ENCODE peak calls at places on chromosomes 6 and 20, in eight cellular contexts. Z, F, E, A, U, V, M and X are unnamed samples.

GRCh38 chr20:20363449-20364015 is 4.4 kb upstream of the INSM1 start:
- DNase-seq in M (no peak), U (no peak), A (peak), F (peak), V (no peak), Z (no peak), E (no peak), X (no peak)

GRCh38 chr6:135215563-135215962 is 34.5 kb downstream of the MYB start:
- DNase-seq in E (no peak), Z (no peak), U (no peak), F (no peak), A (no peak), M (no peak), V (no peak), X (no peak)

GRCh38 chr6:113529191-113529590 is 328.0 kb upstream of the MARCKS start:
- DNase-seq in F (no peak), V (no peak), A (no peak), M (no peak), E (no peak), U (no peak), Z (peak), X (peak)

GRCh38 chr20:62736026-62736406 is 27.4 kb downstream of the NTSR1 start:
- DNase-seq in V (no peak), M (no peak), Z (no peak), F (no peak), E (no peak), A (no peak), U (no peak), X (no peak)

GRCh38 chr20:58868795-58869194 is 16.3 kb downstream of the GNAS start:
- DNase-seq in Z (no peak), V (no peak), F (no peak), E (no peak), M (peak), A (no peak), U (no peak), X (peak)

GRCh38 chr20:3082306-3082951 is 2.1 kb downstream of the AVP start:
- DNase-seq in F (no peak), E (no peak), A (peak), U (no peak), V (no peak), M (no peak), Z (no peak), X (no peak)

GRCh38 chr6:25257686-25258348 is 21.4 kb upstream of the CARMIL1 start:
- DNase-seq in A (no peak), E (no peak), V (no peak), M (no peak), Z (no peak), U (no peak), F (no peak), X (no peak)

GRCh38 chr6:50815436-50816114 is 3.1 kb upstream of the TFAP2B start:
- DNase-seq in V (no peak), M (no peak), Z (peak), F (no peak), E (no peak), A (no peak), U (no peak), X (peak)

GRCh38 chr6:14035448-14035847 is 82.1 kb upstream of the CD83 start:
- DNase-seq in U (peak), Z (peak), A (peak), E (no peak), V (no peak), F (no peak), M (no peak), X (peak)

GRCh38 chr6:53327017-53327395 is 21.7 kb downstream of the ELOVL5 start:
- DNase-seq in U (no peak), F (no peak), V (no peak), E (no peak), M (no peak), A (no peak), Z (no peak), X (no peak)

GRCh38 chr6:150981095-150981494 is 115.6 kb downstream of the MTHFD1L start:
- DNase-seq in A (no peak), E (no peak), Z (no peak), V (no peak), F (no peak), U (no peak), M (no peak), X (no peak)

GRCh38 chr6:125957845-125958244 is 1.3 kb downstream of the HINT3 start:
- DNase-seq in M (no peak), V (peak), A (no peak), U (no peak), E (no peak), F (no peak), Z (peak), X (peak)

GRCh38 chr6:170313716-170314295 is 7.2 kb downstream of the FAM120B start:
- DNase-seq in V (no peak), F (no peak), E (no peak), M (no peak), A (no peak), Z (no peak), U (no peak), X (no peak)

GRCh38 chr6:105318660-105319059 is 84.2 kb downstream of the PREP start:
- DNase-seq in U (no peak), M (no peak), Z (peak), F (no peak), A (no peak), E (no peak), V (no peak), X (peak)

GRCh38 chr6:159633196-159633595 is 59.8 kb downstream of the SOD2 start:
- DNase-seq in V (no peak), A (peak), E (no peak), U (no peak), Z (peak), M (no peak), F (peak), X (peak)

GRCh38 chr20:51811040-51811351 is 8.7 kb upstream of the SALL4 start:
- DNase-seq in A (no peak), Z (peak), U (no peak), M (no peak), E (no peak), V (no peak), F (no peak), X (peak)

GRCh38 chr6:35024601-35025054 is 116.5 kb downstream of the TCP11 start:
- DNase-seq in V (no peak), A (peak), E (peak), F (no peak), M (no peak), U (peak), Z (peak), X (peak)

GRCh38 chr6:156347251-156348049 is 429.7 kb upstream of the ARID1B start:
- DNase-seq in U (no peak), Z (no peak), A (no peak), E (no peak), M (no peak), F (no peak), V (peak), X (no peak)

GRCh38 chr6:41445268-41445667 is 100.9 kb upstream of the FOXP4 start:
- DNase-seq in M (no peak), F (no peak), U (no peak), A (no peak), V (no peak), E (no peak), Z (no peak), X (no peak)

GRCh38 chr20:39036011-39036410 is 73.9 kb downstream of the DHX35 start:
- DNase-seq in F (no peak), U (no peak), Z (no peak), M (no peak), V (no peak), A (no peak), E (no peak), X (no peak)

GRCh38 chr6:113299526-113299925 is 557.6 kb upstream of the MARCKS start:
- DNase-seq in Z (peak), U (no peak), M (no peak), E (no peak), A (no peak), V (no peak), F (no peak), X (no peak)

GRCh38 chr6:10382728-10383127 is 32.1 kb downstream of the TFAP2A start:
- DNase-seq in F (no peak), V (no peak), A (no peak), Z (no peak), M (no peak), E (no peak), U (no peak), X (no peak)

GRCh38 chr6:52046456-52046855 is 41.0 kb downstream of the PKHD1 start:
- DNase-seq in F (no peak), U (no peak), M (no peak), A (no peak), E (no peak), V (no peak), Z (no peak), X (no peak)

GRCh38 chr20:19765266-19765665 is 7.2 kb downstream of the RIN2 start:
- DNase-seq in F (no peak), E (no peak), U (no peak), Z (no peak), M (no peak), A (no peak), V (no peak), X (no peak)

GRCh38 chr20:63187338-63188158 is 28.4 kb downstream of the YTHDF1 start:
- DNase-seq in F (no peak), Z (no peak), V (no peak), U (no peak), A (no peak), M (no peak), E (no peak), X (no peak)

GRCh38 chr6:11381801-11382513 is 149.5 kb upstream of the NEDD9 start:
- DNase-seq in U (peak), A (no peak), M (no peak), V (peak), Z (no peak), F (no peak), E (no peak), X (no peak)

GRCh38 chr20:37879843-37880242 is 23.1 kb upstream of the VSTM2L start:
- DNase-seq in V (no peak), A (no peak), Z (no peak), E (no peak), M (no peak), F (no peak), U (no peak), X (no peak)

GRCh38 chr6:72616406-72617015 is 5.4 kb upstream of the KCNQ5 start:
- DNase-seq in E (no peak), Z (peak), A (peak), M (no peak), V (no peak), U (no peak), F (no peak), X (no peak)

DNA sequence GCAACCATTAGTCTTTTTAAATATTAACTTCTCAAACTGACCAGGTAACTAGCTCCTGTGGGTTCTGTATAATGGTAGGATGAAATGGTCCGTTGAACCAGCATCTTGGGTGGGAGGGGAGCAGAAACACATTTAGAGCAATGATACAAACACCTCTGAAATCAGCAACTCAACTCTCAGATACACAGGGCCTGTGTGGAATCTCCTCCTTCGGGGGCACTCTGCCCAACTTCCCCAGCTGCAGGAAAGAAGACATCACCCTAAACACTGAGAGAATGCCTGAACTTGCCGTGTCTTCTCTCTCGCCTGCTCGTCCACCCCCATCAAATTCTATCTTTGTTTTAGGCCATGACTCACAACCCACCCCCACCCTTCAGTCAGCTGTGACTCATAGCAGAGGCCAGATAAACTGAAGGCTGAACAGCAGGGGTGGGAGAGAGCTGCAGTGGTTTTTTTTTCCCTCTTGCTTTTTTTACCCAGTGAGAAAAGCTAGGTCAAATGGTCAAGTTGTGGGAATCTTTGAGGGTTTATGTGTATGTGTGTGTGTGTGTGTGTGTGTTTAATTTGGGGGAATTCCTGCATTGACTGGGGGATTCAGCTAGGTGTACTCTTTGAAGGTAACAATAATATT is 593.4 kb upstream of the JAG1 start:
- DNase-seq in F (no peak), E (peak), U (peak), A (peak), M (peak), V (peak), Z (peak), X (peak)
- H3K27ac ChIP-seq in F (no peak), E (no peak), U (no peak), A (peak), M (no peak), V (peak), Z (peak), X (peak)

GRCh38 chr6:8670792-8671191 is 235.4 kb upstream of the SLC35B3 start:
- DNase-seq in A (no peak), U (no peak), F (no peak), Z (no peak), V (no peak), E (no peak), M (no peak), X (no peak)
- TF ChIP-seq CTCF in A (no peak), U (no peak), F (no peak), Z (no peak), V (no peak), E (no peak), M (no peak), X (no peak)

DNA sequence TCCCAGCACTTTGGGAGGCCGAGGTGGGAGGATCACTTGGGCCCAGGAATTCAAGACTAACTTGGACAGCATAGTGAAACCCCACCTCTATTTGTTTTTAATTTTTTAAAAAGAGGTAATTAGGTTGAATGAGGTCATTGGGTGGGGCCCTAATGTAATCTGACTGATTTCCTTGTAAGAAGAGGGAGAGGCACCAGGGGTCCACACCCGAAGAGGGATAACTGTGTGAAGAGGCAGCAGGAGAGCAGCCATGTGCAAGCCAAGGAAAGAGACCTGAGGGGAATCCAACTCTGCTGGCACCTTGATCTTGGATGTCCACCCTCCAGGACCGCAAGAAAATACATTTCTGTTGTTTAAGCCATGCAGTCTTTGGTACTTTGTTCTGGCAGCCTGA is 63.4 kb downstream of the QRSL1 start:
- DNase-seq in Z (no peak), V (no peak), M (no peak), F (no peak), A (no peak), U (no peak), E (no peak), X (no peak)
- H3K27ac ChIP-seq in Z (peak), V (no peak), M (no peak), F (peak), A (no peak), U (no peak), E (no peak), X (no peak)

GRCh38 chr6:31711233-31711632 is 3.9 kb upstream of the LY6G6D start:
- DNase-seq in U (no peak), V (no peak), A (no peak), F (no peak), Z (peak), M (no peak), E (no peak), X (peak)

GRCh38 chr6:31710490-31711219 is 4.0 kb downstream of the LY6G6F start:
- DNase-seq in A (no peak), Z (no peak), U (no peak), E (no peak), M (no peak), V (no peak), F (no peak), X (no peak)

GRCh38 chr6:31713465-31713864 is 1.7 kb upstream of the LY6G6D start:
- DNase-seq in F (no peak), U (no peak), M (no peak), E (no peak), A (no peak), V (no peak), Z (no peak), X (no peak)

GRCh38 chr6:31713991-31714684 is 1.0 kb upstream of the LY6G6D start:
- DNase-seq in U (no peak), A (no peak), Z (no peak), M (no peak), F (no peak), E (no peak), V (no peak), X (no peak)

DNA sequence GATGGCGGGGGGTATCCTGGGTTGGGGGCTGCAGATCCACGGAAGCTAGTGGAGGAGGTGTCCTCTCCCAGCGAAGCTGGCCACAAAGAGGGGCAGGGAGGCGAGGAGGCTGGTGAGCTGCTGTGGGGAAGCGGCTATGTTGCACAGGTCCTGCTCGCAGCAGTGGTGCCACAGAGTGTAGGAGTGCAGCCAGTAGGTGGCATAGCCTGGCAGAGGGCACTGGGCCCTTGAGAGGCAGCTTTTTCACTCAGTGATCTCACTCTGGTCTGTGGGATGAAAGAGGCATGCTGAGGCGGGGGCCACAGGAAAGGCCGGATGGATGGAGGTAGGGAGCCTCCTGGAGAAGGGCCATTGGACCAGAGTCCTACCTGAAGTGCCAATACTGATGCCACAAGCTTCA is 2.9 kb upstream of the LY6G6D start:
- DNase-seq in A (no peak), Z (peak), U (no peak), M (no peak), V (no peak), F (no peak), E (no peak), X (no peak)
- TF ChIP-seq CTCF in A (no peak), Z (peak), U (no peak), M (no peak), V (no peak), F (no peak), E (no peak), X (no peak)

GRCh38 chr6:165701005-165701404 is 38.0 kb upstream of the PDE10A start:
- DNase-seq in V (no peak), M (no peak), E (no peak), A (peak), F (no peak), Z (no peak), U (no peak), X (no peak)
- H3K27ac ChIP-seq in V (no peak), M (no peak), E (no peak), A (peak), F (no peak), Z (no peak), U (peak), X (no peak)

GRCh38 chr20:25179439-25180089 is 15.9 kb upstream of the ENTPD6 start:
- DNase-seq in A (no peak), M (no peak), V (no peak), F (no peak), E (no peak), U (no peak), Z (no peak), X (no peak)
- TF ChIP-seq CTCF in A (no peak), M (no peak), V (no peak), F (no peak), E (no peak), U (no peak), Z (no peak), X (peak)

DNA sequence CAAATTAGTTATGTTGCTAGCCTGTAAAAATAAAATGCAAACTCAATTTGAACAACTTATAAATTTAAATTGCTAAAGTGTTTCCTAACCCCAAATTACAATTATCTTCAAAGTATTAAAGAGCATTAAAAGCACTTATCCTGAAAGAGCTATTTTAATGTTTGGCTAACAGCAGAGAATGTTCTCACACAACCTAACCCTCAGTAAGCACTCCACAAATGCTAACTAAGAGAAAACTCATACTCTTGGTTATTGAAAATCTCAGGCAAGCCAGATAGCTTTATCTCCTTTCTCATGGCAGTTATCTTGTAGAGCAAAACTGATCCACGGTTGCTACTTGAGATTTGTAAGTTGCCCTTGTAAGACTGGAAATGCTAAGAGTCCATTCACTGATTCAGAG is 30.5 kb upstream of the ADGRF1 start:
- DNase-seq in Z (no peak), U (no peak), M (no peak), V (no peak), A (peak), E (no peak), F (no peak), X (no peak)
- H3K27ac ChIP-seq in Z (no peak), U (no peak), M (no peak), V (no peak), A (peak), E (no peak), F (no peak), X (no peak)

DNA sequence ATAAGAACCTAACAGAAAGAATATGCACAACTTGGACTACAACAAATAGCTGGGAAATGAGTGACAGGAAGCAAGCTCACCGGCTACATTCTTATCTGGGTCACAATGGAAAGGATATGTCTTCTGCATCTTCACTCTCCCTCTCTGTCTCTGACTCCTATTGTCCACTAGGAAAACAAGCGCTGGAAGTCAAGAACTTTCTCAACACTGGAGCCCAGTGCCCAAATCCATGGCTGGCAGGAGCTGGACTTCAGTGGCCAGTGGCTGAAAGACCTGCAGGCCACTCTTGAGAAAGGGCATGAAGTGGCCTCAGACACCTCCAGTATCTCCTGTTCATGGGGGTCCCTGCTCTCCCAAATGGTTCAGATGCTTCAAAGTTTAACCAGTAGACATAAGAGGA is 62.0 kb downstream of the FAM50B start:
- DNase-seq in A (no peak), V (no peak), M (no peak), F (no peak), U (no peak), Z (no peak), E (no peak), X (no peak)
- TF ChIP-seq CTCF in A (no peak), V (no peak), M (no peak), F (no peak), U (no peak), Z (no peak), E (no peak), X (no peak)

GRCh38 chr6:16736856-16737255 is 24.4 kb downstream of the ATXN1 start:
- DNase-seq in U (no peak), V (no peak), Z (no peak), F (no peak), M (no peak), A (no peak), E (no peak), X (no peak)

GRCh38 chr6:16735014-16735413 is 26.2 kb downstream of the ATXN1 start:
- DNase-seq in A (no peak), F (no peak), U (no peak), Z (no peak), V (no peak), M (no peak), E (no peak), X (no peak)

GRCh38 chr6:16737926-16738325 is 23.3 kb downstream of the ATXN1 start:
- DNase-seq in V (no peak), A (no peak), U (no peak), M (no peak), Z (no peak), F (no peak), E (no peak), X (no peak)

GRCh38 chr6:16739329-16739801 is 21.9 kb downstream of the ATXN1 start:
- DNase-seq in Z (peak), U (no peak), V (no peak), M (no peak), E (no peak), A (no peak), F (no peak), X (peak)

DNA sequence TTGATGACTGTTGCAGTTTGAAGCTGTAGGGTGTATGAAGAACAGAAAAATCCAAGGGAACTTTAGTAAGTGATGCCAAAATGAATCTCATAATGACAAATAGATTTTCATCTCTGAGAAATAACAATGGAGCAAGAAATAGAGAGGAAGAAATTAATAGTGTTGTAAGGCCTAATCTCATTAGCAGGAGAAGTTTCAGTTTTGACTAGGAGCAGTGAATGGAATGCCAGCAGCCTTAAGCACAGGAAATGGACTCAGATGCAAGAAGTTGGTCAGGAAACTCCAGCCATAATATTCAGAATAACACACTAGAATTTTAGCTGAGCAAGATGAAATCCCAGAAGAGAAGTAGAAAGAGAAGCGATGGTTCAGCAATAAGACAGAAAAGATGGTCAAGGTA is 23.9 kb downstream of the ATXN1 start:
- DNase-seq in A (no peak), Z (no peak), E (no peak), F (no peak), M (no peak), U (no peak), V (no peak), X (no peak)
- H3K27ac ChIP-seq in A (no peak), Z (peak), E (peak), F (no peak), M (peak), U (peak), V (peak), X (no peak)